ENCODE peak calls at places on chromosome 1, in seven cellular contexts. D, Q, S, L, T, I and H are unnamed samples.

GRCh38 chr1:54679055-54679643 is 36.5 kb upstream of the TTC4 start:
- DNase-seq in I (no peak), S (no peak), D (no peak), Q (no peak), L (no peak), T (no peak), H (no peak)

GRCh38 chr1:109579496-109579895 is 31.1 kb downstream of the GNAI3 start:
- DNase-seq in I (peak), S (no peak), T (no peak), L (no peak), Q (no peak), D (no peak), H (no peak)

GRCh38 chr1:173917635-173918493 is 737 bp upstream of the SERPINC1 start:
- DNase-seq in I (no peak), Q (no peak), T (no peak), S (no peak), D (no peak), L (no peak), H (peak)

GRCh38 chr1:174005032-174005431 is 17.1 kb downstream of the RC3H1 start:
- DNase-seq in L (no peak), S (no peak), Q (peak), T (no peak), I (peak), D (no peak), H (peak)

GRCh38 chr1:116909511-116910378 is at the start of gene PTGFRN:
- DNase-seq in S (peak), I (peak), L (peak), Q (no peak), D (peak), T (peak), H (peak)

GRCh38 chr1:167630568-167631385 is 745 bp downstream of the RCSD1 start:
- DNase-seq in L (no peak), T (no peak), D (no peak), I (no peak), S (no peak), Q (peak), H (no peak)

GRCh38 chr1:227886993-227887696 is 60.6 kb downstream of the WNT9A start:
- DNase-seq in Q (no peak), D (peak), L (no peak), T (peak), S (peak), I (peak), H (peak)

GRCh38 chr1:112638109-112638426 is 18.4 kb downstream of the CAPZA1 start:
- DNase-seq in Q (no peak), T (no peak), D (no peak), I (no peak), S (no peak), L (no peak), H (no peak)

GRCh38 chr1:154751690-154752089 is 118.4 kb downstream of the KCNN3 start:
- DNase-seq in Q (no peak), S (no peak), L (no peak), T (no peak), D (peak), I (peak), H (no peak)

GRCh38 chr1:16338961-16339360 is 13.3 kb downstream of the FBXO42 start:
- DNase-seq in Q (no peak), D (no peak), S (peak), L (no peak), T (no peak), I (no peak), H (no peak)

GRCh38 chr1:16340673-16341072 is 11.6 kb downstream of the FBXO42 start:
- DNase-seq in T (no peak), D (no peak), S (no peak), Q (no peak), I (no peak), L (no peak), H (no peak)

GRCh38 chr1:16334655-16335340 is 17.5 kb downstream of the FBXO42 start:
- DNase-seq in D (no peak), I (no peak), S (peak), T (no peak), Q (no peak), L (no peak), H (no peak)
- H3K4me3 ChIP-seq in D (no peak), I (no peak), S (no peak), T (no peak), Q (no peak), L (no peak), H (no peak)

DNA sequence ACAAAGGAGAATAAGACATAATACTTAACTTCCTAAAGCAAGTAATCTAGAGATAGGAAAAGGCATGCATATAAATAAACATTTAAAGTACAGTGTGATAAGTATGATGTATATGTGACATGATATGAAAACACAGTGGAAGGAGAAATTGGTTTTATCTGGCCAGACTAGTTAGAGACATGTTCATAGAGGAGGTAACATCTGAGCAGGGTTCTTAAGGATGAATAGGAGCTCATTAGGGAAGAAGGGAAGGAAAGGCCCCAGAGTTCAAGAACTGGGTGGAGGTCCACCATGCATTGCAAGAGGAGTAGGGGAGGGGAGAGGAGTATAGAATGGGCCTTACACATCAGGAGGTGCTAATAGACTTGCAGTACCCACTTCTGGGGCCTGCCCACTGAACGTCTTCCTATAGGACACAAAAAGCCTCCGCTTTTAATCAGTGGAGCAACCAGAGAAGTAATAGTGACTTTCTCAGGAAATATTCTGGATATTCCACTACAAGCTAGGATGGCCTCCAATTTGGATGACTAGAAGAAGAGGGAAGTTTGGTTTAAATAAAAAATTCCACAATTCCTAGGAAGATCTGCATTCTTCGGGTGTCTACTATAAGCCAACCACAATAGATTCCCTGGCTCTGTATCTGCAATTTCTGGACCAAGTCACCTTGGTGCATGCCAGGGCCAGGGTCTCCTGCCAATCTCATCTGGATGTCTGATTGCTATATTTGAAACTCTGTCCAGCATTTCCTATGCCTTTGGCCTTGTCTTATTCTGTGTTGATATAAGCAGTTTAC is 41.9 kb downstream of the NGF start:
- DNase-seq in Q (no peak), S (no peak), T (no peak), L (no peak), D (no peak), I (no peak), H (no peak)
- TF ChIP-seq CTCF in Q (no peak), S (no peak), T (no peak), L (no peak), D (no peak), I (no peak), H (no peak)

GRCh38 chr1:1893997-1894353 is 3.1 kb upstream of the GNB1 start:
- DNase-seq in L (no peak), D (no peak), I (no peak), S (peak), T (no peak), Q (no peak), H (no peak)
- H3K4me3 ChIP-seq in L (no peak), D (no peak), I (no peak), S (peak), T (no peak), Q (no peak), H (no peak)

GRCh38 chr1:31421404-31422040 is 8.5 kb downstream of the SERINC2 start:
- DNase-seq in Q (peak), S (no peak), T (no peak), D (no peak), L (no peak), I (peak), H (no peak)
- TF ChIP-seq CTCF in Q (peak), S (peak), T (no peak), D (no peak), L (no peak), I (peak), H (no peak)

DNA sequence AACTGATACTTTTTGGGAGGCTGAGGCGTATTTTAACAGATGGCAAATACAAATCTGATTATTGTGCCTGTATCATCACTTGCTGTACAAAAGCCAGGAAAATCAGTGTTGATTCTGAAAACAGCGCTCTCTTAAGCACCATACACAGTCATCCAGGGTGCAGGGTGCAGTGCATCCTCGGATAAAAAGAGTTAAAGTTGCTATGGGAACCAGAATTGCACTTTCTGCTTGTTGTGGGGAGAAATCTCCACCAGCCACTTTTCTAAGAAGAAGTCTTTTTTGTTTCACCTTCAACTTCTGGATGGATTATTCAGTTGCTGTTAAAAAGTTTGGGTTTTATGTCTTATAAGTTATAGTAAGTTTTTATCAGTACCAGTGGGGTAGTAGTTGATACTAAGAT is 3.8 kb downstream of the LAMC1 start:
- DNase-seq in S (no peak), D (no peak), I (peak), T (no peak), Q (peak), L (no peak), H (no peak)
- H3K4me3 ChIP-seq in S (peak), D (peak), I (peak), T (no peak), Q (peak), L (peak), H (no peak)